ENCODE peak calls at places on chromosome 2, in six cellular contexts. L is GM23248; T is nephron progenitor cell; J is AG08395; F is cardiac muscle cell; B is activated T-helper 2 cell treated with anti-CD3 and anti-CD28 coated beads, Interferon-gamma antibody, Interleukin-2, Interleukin-4, amounts not matched to agents 10 μg/mL and 5 μg/mL and 100 μg/mL, durations not matched to agents 14 hours and 24 hours and 36 hours. N is an unnamed sample.
A peak's percentile ranks its signal among the peaks of the same experiment; 100 is the strongest.

GRCh38 chr2:8145385-8145784 is 536.5 kb upstream of the ID2 start:
- DNase-seq in L (no peak), T (no peak), J (no peak), F (no peak), B (no peak), N (no peak)

GRCh38 chr2:205494856-205495255 is 187.4 kb upstream of the NRP2 start:
- DNase-seq in L (peak; percentile 45), T (no peak), J (no peak), F (no peak), B (no peak), N (no peak)

GRCh38 chr2:159051133-159051532 is 82.7 kb downstream of the TANC1 start:
- DNase-seq in L (no peak), T (no peak), J (no peak), F (no peak), B (no peak), N (no peak)

GRCh38 chr2:226002438-226002837 is 602.9 kb downstream of the NYAP2 start:
- DNase-seq in L (peak; percentile 95), T (no peak), J (peak; percentile 84), F (peak; percentile 76), B (no peak), N (peak; percentile 88)

GRCh38 chr2:216838146-216838545 is 21.7 kb downstream of the TNP1 start:
- DNase-seq in L (no peak), T (no peak), J (no peak), F (peak; percentile 3), B (no peak), N (no peak)

GRCh38 chr2:224596289-224596688 is 11.1 kb upstream of the CUL3 start:
- DNase-seq in L (no peak), T (no peak), J (no peak), F (no peak), B (no peak), N (no peak)

GRCh38 chr2:137977790-137978189 is 13.5 kb downstream of the HNMT start:
- DNase-seq in L (no peak), T (no peak), J (no peak), F (no peak), B (no peak), N (no peak)

GRCh38 chr2:230905448-230906430 is 19.3 kb downstream of the GPR55 start:
- DNase-seq in L (peak; percentile 44), T (peak; percentile 27), J (no peak), F (no peak), B (peak; percentile 46), N (no peak)

GRCh38 chr2:19801367-19802087 is 100.3 kb downstream of the TTC32 start:
- DNase-seq in L (peak; percentile 100), T (no peak), J (peak; percentile 96), F (peak; percentile 96), B (no peak), N (peak; percentile 84)

GRCh38 chr2:10501521-10501961 is 53.4 kb upstream of the ODC1 start:
- DNase-seq in L (no peak), T (no peak), J (no peak), F (no peak), B (no peak), N (no peak)

GRCh38 chr2:100919316-100919715 is 82.8 kb upstream of the RPL31 start:
- DNase-seq in L (no peak), T (peak; percentile 39), J (no peak), F (no peak), B (no peak), N (no peak)

N was measured in GM04503.